ENCODE peak calls at places on chromosome 18, in nine cellular contexts. S is central memory CD8-positive, alpha-beta T cell; J is CD4-positive, alpha-beta T cell; D is pons; B is brain microvascular endothelial cell; K is midbrain; W is lung; Z is hepatocyte; A is activated T-cell treated with anti-CD3 and anti-CD28 coated beads for 1 hour. X is an unnamed sample.

GRCh38 chr18:14029512-14029911 is 102.7 kb downstream of the ZNF519 start:
- DNase-seq in S (no peak), J (no peak), D (no peak), B (no peak), K (no peak), W (no peak), Z (no peak), A (no peak), X (no peak)

GRCh38 chr18:62769216-62769615 is 53.9 kb downstream of the PHLPP1 start:
- DNase-seq in S (no peak), J (no peak), D (no peak), B (no peak), K (no peak), W (no peak), Z (no peak), A (no peak), X (no peak)

GRCh38 chr18:68837665-68838390 is 39.9 kb downstream of the CCDC102B start:
- DNase-seq in S (no peak), J (no peak), D (no peak), B (peak), K (no peak), W (no peak), Z (no peak), A (no peak), X (no peak)

GRCh38 chr18:35345460-35345921 is 1.3 kb upstream of the ZNF24 start:
- DNase-seq in S (no peak), J (no peak), D (peak), B (no peak), K (peak), W (no peak), Z (peak), A (no peak), X (peak)

GRCh38 chr18:65235966-65236634 is 514.7 kb upstream of the CDH7 start:
- DNase-seq in S (no peak), J (no peak), D (no peak), B (no peak), K (no peak), W (no peak), Z (peak), A (no peak), X (peak)

GRCh38 chr18:59606193-59607175 is 90.7 kb downstream of the CCBE1 start:
- DNase-seq in S (no peak), J (no peak), D (no peak), B (peak), K (no peak), W (no peak), Z (no peak), A (no peak), X (no peak)

GRCh38 chr18:58297198-58297597 is 253.2 kb downstream of the NEDD4L start:
- DNase-seq in S (no peak), J (no peak), D (no peak), B (peak), K (no peak), W (no peak), Z (no peak), A (no peak), X (no peak)

GRCh38 chr18:4813708-4814107 is 358.6 kb upstream of the DLGAP1 start:
- DNase-seq in S (no peak), J (no peak), D (no peak), B (no peak), K (no peak), W (no peak), Z (no peak), A (no peak), X (no peak)

GRCh38 chr18:60649816-60650215 is 277.2 kb upstream of the MC4R start:
- DNase-seq in S (no peak), J (no peak), D (peak), B (no peak), K (peak), W (no peak), Z (no peak), A (no peak), X (no peak)

GRCh38 chr18:23200751-23201150 is 65.5 kb downstream of the CABLES1 start:
- DNase-seq in S (no peak), J (no peak), D (no peak), B (no peak), K (no peak), W (no peak), Z (no peak), A (no peak), X (peak)

GRCh38 chr18:74870950-74871349 is 273.3 kb downstream of the ZNF407 start:
- DNase-seq in S (no peak), J (no peak), D (no peak), B (no peak), K (no peak), W (no peak), Z (no peak), A (no peak), X (no peak)

GRCh38 chr18:49949991-49950395 is 136.7 kb upstream of the ACAA2 start:
- DNase-seq in S (peak), J (no peak), D (no peak), B (no peak), K (no peak), W (no peak), Z (no peak), A (no peak), X (no peak)

GRCh38 chr18:67733094-67733493 is 216.6 kb upstream of the DSEL start:
- DNase-seq in S (no peak), J (no peak), D (no peak), B (peak), K (no peak), W (no peak), Z (no peak), A (no peak), X (no peak)

GRCh38 chr18:79884963-79885728 is 66.3 kb downstream of the SLC66A2 start:
- DNase-seq in S (no peak), J (no peak), D (no peak), B (no peak), K (no peak), W (no peak), Z (no peak), A (no peak), X (no peak)

GRCh38 chr18:22112215-22112614 is 57.2 kb upstream of the GATA6 start:
- DNase-seq in S (no peak), J (no peak), D (no peak), B (no peak), K (no peak), W (no peak), Z (no peak), A (no peak), X (no peak)

GRCh38 chr18:44725300-44726096 is 44.8 kb downstream of the SETBP1 start:
- DNase-seq in S (peak), J (peak), D (peak), B (peak), K (no peak), W (no peak), Z (no peak), A (peak), X (no peak)

GRCh38 chr18:47168913-47169312 is 7.3 kb downstream of the IER3IP1 start:
- DNase-seq in S (no peak), J (no peak), D (no peak), B (no peak), K (no peak), W (no peak), Z (no peak), A (no peak), X (no peak)

GRCh38 chr18:50183556-50183955 is 11.4 kb downstream of the MYO5B start:
- DNase-seq in S (no peak), J (no peak), D (no peak), B (peak), K (no peak), W (no peak), Z (no peak), A (no peak), X (no peak)

GRCh38 chr18:59957957-59958356 is 58.2 kb downstream of the PMAIP1 start:
- DNase-seq in S (no peak), J (no peak), D (peak), B (peak), K (no peak), W (no peak), Z (peak), A (no peak), X (peak)

GRCh38 chr18:56869189-56869777 is 218.1 kb downstream of the WDR7 start:
- DNase-seq in S (no peak), J (no peak), D (peak), B (peak), K (peak), W (no peak), Z (peak), A (no peak), X (peak)

GRCh38 chr18:47545613-47546012 is 294.2 kb upstream of the SKOR2 start:
- DNase-seq in S (no peak), J (no peak), D (no peak), B (no peak), K (no peak), W (no peak), Z (no peak), A (no peak), X (no peak)

GRCh38 chr18:6015364-6015763 is 120.0 kb upstream of the TMEM200C start:
- DNase-seq in S (no peak), J (no peak), D (no peak), B (no peak), K (no peak), W (no peak), Z (no peak), A (no peak), X (no peak)

GRCh38 chr18:69586581-69586980 is 185.9 kb downstream of the DOK6 start:
- DNase-seq in S (no peak), J (no peak), D (no peak), B (no peak), K (no peak), W (no peak), Z (no peak), A (no peak), X (peak)

GRCh38 chr18:71209944-71210343 is 921.1 kb downstream of the SOCS6 start:
- DNase-seq in S (no peak), J (no peak), D (no peak), B (no peak), K (no peak), W (no peak), Z (no peak), A (no peak), X (no peak)

GRCh38 chr18:64119916-64120315 is 29.0 kb downstream of the LINC00305 start:
- DNase-seq in S (no peak), J (no peak), D (no peak), B (no peak), K (peak), W (no peak), Z (no peak), A (no peak), X (no peak)

GRCh38 chr18:55586841-55587240 is 1.2 kb downstream of the TCF4 start:
- DNase-seq in S (no peak), J (no peak), D (peak), B (peak), K (peak), W (no peak), Z (peak), A (no peak), X (peak)

GRCh38 chr18:43396266-43396665 is 119.0 kb upstream of the SYT4 start:
- DNase-seq in S (no peak), J (no peak), D (peak), B (peak), K (peak), W (no peak), Z (peak), A (no peak), X (peak)

GRCh38 chr18:76454429-76454828 is 40.6 kb downstream of the ZNF516 start:
- DNase-seq in S (no peak), J (no peak), D (no peak), B (no peak), K (no peak), W (no peak), Z (no peak), A (no peak), X (no peak)

GRCh38 chr18:2774669-2775068 is 72.1 kb upstream of the EMILIN2 start:
- DNase-seq in S (no peak), J (no peak), D (no peak), B (no peak), K (no peak), W (no peak), Z (no peak), A (no peak), X (no peak)

GRCh38 chr18:5463390-5463789 is 80.4 kb downstream of the EPB41L3 start:
- DNase-seq in S (no peak), J (no peak), D (peak), B (peak), K (no peak), W (peak), Z (peak), A (no peak), X (no peak)